ENCODE peak calls at places on chromosomes 7 and 10, in four cellular contexts. C is ovary, A is suprapubic skin, O is HepG2. Q is an unnamed sample.

GRCh38 chr7:157527686-157528085 is 190.9 kb downstream of the DNAJB6 start:
- DNase-seq in C (no peak), A (no peak), O (no peak), Q (no peak)

GRCh38 chr7:148286150-148286549 is 304.4 kb upstream of the C7orf33 start:
- DNase-seq in C (no peak), A (no peak), O (peak), Q (no peak)

GRCh38 chr10:110426294-110427153 is 71.2 kb upstream of the DUSP5 start:
- DNase-seq in C (peak), A (no peak), O (no peak), Q (no peak)

GRCh38 chr10:89115876-89116627 is 91.1 kb downstream of the CH25H start:
- DNase-seq in C (no peak), A (no peak), O (no peak), Q (no peak)

GRCh38 chr7:55131421-55131929 is 112.7 kb downstream of the EGFR start:
- DNase-seq in C (no peak), A (peak), O (peak), Q (no peak)

GRCh38 chr7:121158665-121159064 is 170.1 kb upstream of the WNT16 start:
- DNase-seq in C (no peak), A (no peak), O (no peak), Q (no peak)

GRCh38 chr10:75397571-75397921 is 4.0 kb downstream of the ZNF503 start:
- DNase-seq in C (peak), A (no peak), O (no peak), Q (no peak)

GRCh38 chr10:697097-697875 is 7.8 kb upstream of the DIP2C start:
- DNase-seq in C (no peak), A (no peak), O (no peak), Q (no peak)

GRCh38 chr7:102258749-102259107 is 27.9 kb upstream of the SH2B2 start:
- DNase-seq in C (no peak), A (no peak), O (no peak), Q (no peak)

GRCh38 chr7:84331665-84332064 is 137.1 kb upstream of the SEMA3A start:
- DNase-seq in C (no peak), A (no peak), O (no peak), Q (no peak)

GRCh38 chr10:94623572-94623971 is 60.0 kb upstream of the CYP2C18 start:
- DNase-seq in C (no peak), A (no peak), O (no peak), Q (no peak)

GRCh38 chr10:76311752-76312699 is 880.6 kb downstream of the LRMDA start:
- DNase-seq in C (no peak), A (no peak), O (peak), Q (no peak)

GRCh38 chr7:80614911-80615310 is 23.5 kb upstream of the CD36 start:
- DNase-seq in C (no peak), A (no peak), O (no peak), Q (no peak)

GRCh38 chr10:19676063-19676462 is 140.2 kb upstream of the PLXDC2 start:
- DNase-seq in C (no peak), A (no peak), O (no peak), Q (no peak)

GRCh38 chr10:2627969-2628368 is 439.4 kb upstream of the PFKP start:
- DNase-seq in C (no peak), A (no peak), O (no peak), Q (no peak)

GRCh38 chr7:36037121-36037662 is 115.9 kb upstream of the EEPD1 start:
- DNase-seq in C (no peak), A (peak), O (no peak), Q (peak)

GRCh38 chr7:19772858-19773337 is 519 bp downstream of the TMEM196 start:
- DNase-seq in C (peak), A (peak), O (no peak), Q (no peak)

DNA sequence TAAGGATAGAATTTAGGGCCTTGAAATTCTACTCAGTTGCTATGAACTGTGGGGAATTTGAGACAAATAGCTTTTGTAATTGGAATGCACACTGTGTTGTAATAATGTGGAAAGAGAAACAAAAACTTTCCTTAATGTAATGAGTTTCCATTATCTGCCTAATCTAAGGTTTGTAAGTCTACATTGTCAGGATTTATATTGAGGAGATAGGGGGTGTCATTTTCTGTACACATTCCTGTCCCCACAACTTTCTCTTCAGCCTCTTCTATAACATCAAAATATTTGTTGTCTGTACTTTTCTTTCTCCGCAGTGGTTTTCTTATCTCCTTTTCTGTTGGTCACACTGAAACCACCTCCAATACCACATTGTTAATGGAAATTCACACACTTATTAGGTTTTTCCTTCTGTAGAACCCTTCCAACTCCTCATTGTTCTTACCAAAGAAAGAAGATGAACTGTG is 41.5 kb downstream of the ARID5B start:
- DNase-seq in C (no peak), A (no peak), O (no peak), Q (no peak)
- H3K4me3 ChIP-seq in C (no peak), A (peak), O (no peak), Q (no peak)

GRCh38 chr7:74253975-74254857 is at the start of gene RFC2:
- DNase-seq in C (peak), A (peak), O (peak), Q (peak)
- TF ChIP-seq EP300 in C (peak), A (no peak), O (no peak), Q (peak)

GRCh38 chr10:17426263-17426600 is 28.2 kb downstream of the ST8SIA6 start:
- DNase-seq in C (no peak), A (no peak), O (no peak), Q (no peak)
- H3K4me3 ChIP-seq in C (no peak), A (no peak), O (no peak), Q (no peak)

GRCh38 chr10:77333610-77334340 is 303.8 kb downstream of the KCNMA1 start:
- DNase-seq in C (no peak), A (no peak), O (peak), Q (no peak)
- TF ChIP-seq EP300 in C (no peak), A (no peak), O (no peak), Q (no peak)